ENCODE peak calls at places on chromosomes 13 and 19, in four cellular contexts. One of them, this sample, is unnamed.

GRCh38 chr19:16078311-16078758 is 2.0 kb downstream of the TPM4 start:
- DNase-seq in T-helper 2 cell: no peak
- DNase-seq in osteoblast: peak; percentile 92
- DNase-seq in mesothelial cell of epicardium: no peak
- DNase-seq in this sample: peak; percentile 62

GRCh38 chr13:108897955-108898354 is 268.5 kb downstream of the MYO16 start:
- DNase-seq in mesothelial cell of epicardium: no peak
- DNase-seq in T-helper 2 cell: no peak
- DNase-seq in osteoblast: no peak
- DNase-seq in this sample: no peak

GRCh38 chr19:55258476-55258827 is 365 bp downstream of the PPP6R1 start:
- DNase-seq in T-helper 2 cell: peak; percentile 40
- DNase-seq in osteoblast: peak; percentile 95
- DNase-seq in mesothelial cell of epicardium: no peak
- DNase-seq in this sample: no peak

GRCh38 chr13:114108141-114108761 is 24.2 kb downstream of the RASA3 start:
- DNase-seq in mesothelial cell of epicardium: no peak
- DNase-seq in T-helper 2 cell: no peak
- DNase-seq in osteoblast: peak; percentile 79
- DNase-seq in this sample: peak; percentile 13

GRCh38 chr19:2123682-2124387 is 27.1 kb downstream of the IZUMO4 start:
- DNase-seq in mesothelial cell of epicardium: no peak
- DNase-seq in T-helper 2 cell: no peak
- DNase-seq in osteoblast: peak; percentile 96
- DNase-seq in this sample: no peak

GRCh38 chr13:80586356-80586755 is 245.4 kb upstream of the SPRY2 start:
- DNase-seq in mesothelial cell of epicardium: no peak
- DNase-seq in T-helper 2 cell: no peak
- DNase-seq in osteoblast: no peak
- DNase-seq in this sample: no peak

GRCh38 chr13:59890064-59890463 is 273.7 kb downstream of the DIAPH3 start:
- DNase-seq in T-helper 2 cell: no peak
- DNase-seq in mesothelial cell of epicardium: no peak
- DNase-seq in osteoblast: no peak
- DNase-seq in this sample: no peak

GRCh38 chr13:106656214-106656613 is 88.3 kb upstream of the ARGLU1 start:
- DNase-seq in T-helper 2 cell: no peak
- DNase-seq in mesothelial cell of epicardium: no peak
- DNase-seq in osteoblast: no peak
- DNase-seq in this sample: no peak

GRCh38 chr19:570315-570714 is 2.1 kb upstream of the BSG start:
- DNase-seq in osteoblast: no peak
- DNase-seq in T-helper 2 cell: no peak
- DNase-seq in mesothelial cell of epicardium: no peak
- DNase-seq in this sample: no peak

GRCh38 chr19:13043285-13043684 is 48.0 kb downstream of the NFIX start:
- DNase-seq in mesothelial cell of epicardium: no peak
- DNase-seq in T-helper 2 cell: no peak
- DNase-seq in osteoblast: no peak
- DNase-seq in this sample: no peak

GRCh38 chr19:20247016-20247683 is 80.1 kb downstream of the ZNF486 start:
- DNase-seq in mesothelial cell of epicardium: peak; percentile 63
- DNase-seq in T-helper 2 cell: peak; percentile 12
- DNase-seq in osteoblast: no peak
- DNase-seq in this sample: peak; percentile 56

GRCh38 chr19:19160489-19161035 is 9.5 kb downstream of the MEF2B start:
- DNase-seq in mesothelial cell of epicardium: no peak
- DNase-seq in osteoblast: peak; percentile 35
- DNase-seq in T-helper 2 cell: no peak
- DNase-seq in this sample: no peak

GRCh38 chr13:110556224-110556606 is 5.3 kb downstream of the RAB20 start:
- DNase-seq in osteoblast: no peak
- DNase-seq in T-helper 2 cell: no peak
- DNase-seq in mesothelial cell of epicardium: no peak
- DNase-seq in this sample: no peak

GRCh38 chr13:29924951-29925350 is 74.5 kb upstream of the UBL3 start:
- DNase-seq in mesothelial cell of epicardium: no peak
- DNase-seq in osteoblast: no peak
- DNase-seq in T-helper 2 cell: no peak
- DNase-seq in this sample: no peak

GRCh38 chr19:28635962-28636629 is 576.9 kb downstream of the UQCRFS1 start:
- DNase-seq in mesothelial cell of epicardium: no peak
- DNase-seq in T-helper 2 cell: no peak
- DNase-seq in osteoblast: no peak
- DNase-seq in this sample: no peak

GRCh38 chr13:84831666-84832657 is 949.7 kb upstream of the SLITRK1 start:
- DNase-seq in osteoblast: no peak
- DNase-seq in T-helper 2 cell: no peak
- DNase-seq in mesothelial cell of epicardium: no peak
- DNase-seq in this sample: no peak

GRCh38 chr19:35619290-35619923 is 6.9 kb downstream of the HAUS5 start:
- DNase-seq in mesothelial cell of epicardium: no peak
- DNase-seq in osteoblast: peak; percentile 35
- DNase-seq in T-helper 2 cell: no peak
- DNase-seq in this sample: no peak

GRCh38 chr13:49838989-49839388 is 46.5 kb upstream of the KPNA3 start:
- DNase-seq in osteoblast: no peak
- DNase-seq in mesothelial cell of epicardium: no peak
- DNase-seq in T-helper 2 cell: no peak
- DNase-seq in this sample: no peak

GRCh38 chr13:30496147-30496546 is 30.4 kb upstream of the HMGB1 start:
- DNase-seq in T-helper 2 cell: no peak
- DNase-seq in osteoblast: no peak
- DNase-seq in mesothelial cell of epicardium: no peak
- DNase-seq in this sample: no peak

GRCh38 chr13:49836516-49836915 is 44.0 kb upstream of the KPNA3 start:
- DNase-seq in osteoblast: no peak
- DNase-seq in mesothelial cell of epicardium: no peak
- DNase-seq in T-helper 2 cell: no peak
- DNase-seq in this sample: no peak

GRCh38 chr13:98055623-98056022 is 87.3 kb upstream of the FARP1 start:
- DNase-seq in osteoblast: no peak
- DNase-seq in mesothelial cell of epicardium: no peak
- DNase-seq in T-helper 2 cell: no peak
- DNase-seq in this sample: no peak

GRCh38 chr13:37602743-37603381 is 4.3 kb upstream of the POSTN start:
- DNase-seq in T-helper 2 cell: no peak
- DNase-seq in mesothelial cell of epicardium: no peak
- DNase-seq in osteoblast: no peak
- DNase-seq in this sample: no peak

GRCh38 chr13:38398810-38399493 is 49.3 kb downstream of the UFM1 start:
- DNase-seq in T-helper 2 cell: no peak
- DNase-seq in osteoblast: peak; percentile 41
- DNase-seq in mesothelial cell of epicardium: no peak
- DNase-seq in this sample: no peak

GRCh38 chr13:99378985-99379734 is 72.0 kb upstream of the GPR183 start:
- DNase-seq in osteoblast: no peak
- DNase-seq in mesothelial cell of epicardium: no peak
- DNase-seq in T-helper 2 cell: no peak
- DNase-seq in this sample: no peak

GRCh38 chr13:44726214-44726613 is 150.1 kb upstream of the TSC22D1 start:
- DNase-seq in mesothelial cell of epicardium: no peak
- DNase-seq in osteoblast: peak; percentile 84
- DNase-seq in T-helper 2 cell: no peak
- DNase-seq in this sample: no peak

GRCh38 chr13:23901365-23901764 is 4.1 kb upstream of the C1QTNF9B start:
- DNase-seq in T-helper 2 cell: no peak
- DNase-seq in osteoblast: no peak
- DNase-seq in mesothelial cell of epicardium: no peak
- DNase-seq in this sample: no peak

GRCh38 chr13:94323746-94324408 is 155.6 kb downstream of the DCT start:
- DNase-seq in mesothelial cell of epicardium: no peak
- DNase-seq in T-helper 2 cell: no peak
- DNase-seq in osteoblast: no peak
- DNase-seq in this sample: no peak

GRCh38 chr19:30602661-30603322 is 230.6 kb downstream of the ZNF536 start:
- DNase-seq in mesothelial cell of epicardium: no peak
- DNase-seq in osteoblast: no peak
- DNase-seq in T-helper 2 cell: no peak
- DNase-seq in this sample: no peak

GRCh38 chr13:22311734-22312404 is 641.0 kb downstream of the FGF9 start:
- DNase-seq in osteoblast: no peak
- DNase-seq in T-helper 2 cell: no peak
- DNase-seq in mesothelial cell of epicardium: no peak
- DNase-seq in this sample: no peak

GRCh38 chr19:23999821-24000610 is 85.3 kb downstream of the ZNF726 start:
- DNase-seq in osteoblast: peak; percentile 15
- DNase-seq in mesothelial cell of epicardium: no peak
- DNase-seq in T-helper 2 cell: no peak
- DNase-seq in this sample: no peak

GRCh38 chr13:95188128-95188527 is 113.1 kb downstream of the ABCC4 start:
- DNase-seq in mesothelial cell of epicardium: no peak
- DNase-seq in T-helper 2 cell: no peak
- DNase-seq in osteoblast: no peak
- DNase-seq in this sample: no peak

This sample was measured in uterus.